ENCODE peak calls at places on chromosomes 12 and 14, in four cellular contexts. C is fibroblast of the aortic adventitia, B is IMR-90, S is dorsolateral prefrontal cortex. R is an unnamed sample.

GRCh38 chr14:61584258-61584657 is 111.1 kb upstream of the HIF1A start:
- DNase-seq in S (no peak), B (peak), C (peak), R (no peak)

GRCh38 chr14:50941151-50941550 is 3.1 kb downstream of the PYGL start:
- DNase-seq in S (no peak), C (no peak), B (peak), R (peak)

GRCh38 chr12:5969974-5970690 is 25.1 kb upstream of the ANO2 start:
- DNase-seq in B (no peak), S (no peak), C (no peak), R (no peak)

GRCh38 chr12:121766290-121767039 is 27.0 kb downstream of the RHOF start:
- DNase-seq in S (no peak), C (peak), B (peak), R (no peak)

GRCh38 chr12:75585309-75585708 is 73.9 kb upstream of the KRR1 start:
- DNase-seq in B (peak), S (no peak), C (peak), R (peak)

GRCh38 chr12:116927244-116927940 is 16.6 kb downstream of the FBXW8 start:
- DNase-seq in S (no peak), B (no peak), C (no peak), R (no peak)

GRCh38 chr14:50835280-50835679 is 4.3 kb upstream of the NIN start:
- DNase-seq in B (peak), S (no peak), C (peak), R (no peak)

GRCh38 chr14:69996197-69996596 is 117.0 kb downstream of the SMOC1 start:
- DNase-seq in S (no peak), B (peak), C (peak), R (no peak)

GRCh38 chr12:132904718-132905328 is 17.4 kb upstream of the CHFR start:
- DNase-seq in B (no peak), S (peak), C (no peak), R (no peak)

GRCh38 chr12:16573652-16574077 is 32.3 kb downstream of the LMO3 start:
- DNase-seq in S (no peak), B (peak), C (no peak), R (no peak)

GRCh38 chr12:41663487-41664258 is 475.6 kb downstream of the PDZRN4 start:
- DNase-seq in C (no peak), S (no peak), B (peak), R (no peak)

GRCh38 chr14:34713681-34714319 is 593 bp downstream of the CFL2 start:
- DNase-seq in B (peak), C (peak), S (no peak), R (no peak)

GRCh38 chr12:111767362-111768158 is 827 bp downstream of the ALDH2 start:
- DNase-seq in S (no peak), B (peak), C (peak), R (no peak)

GRCh38 chr12:67811437-67812361 is 163.2 kb downstream of the DYRK2 start:
- DNase-seq in S (no peak), B (peak), C (peak), R (peak)

GRCh38 chr12:29216266-29216665 is 67.2 kb downstream of the FAR2 start:
- DNase-seq in B (no peak), C (no peak), S (no peak), R (no peak)

GRCh38 chr12:111396726-111397445 is 8.8 kb upstream of the SH2B3 start:
- DNase-seq in B (peak), S (peak), C (peak), R (no peak)

GRCh38 chr14:50943943-50944646 is at the start of gene PYGL:
- DNase-seq in S (no peak), B (peak), C (peak), R (no peak)

GRCh38 chr14:34027990-34028490 is 77.2 kb upstream of the EGLN3 start:
- DNase-seq in S (no peak), C (no peak), B (no peak), R (no peak)

GRCh38 chr14:32230181-32230580 is 27.1 kb upstream of the RNU6-8 start:
- DNase-seq in S (no peak), B (peak), C (peak), R (no peak)

GRCh38 chr12:121391619-121392324 is 8.1 kb upstream of the RNF34 start:
- DNase-seq in S (no peak), B (peak), C (peak), R (peak)

GRCh38 chr14:68291820-68292219 is 472.2 kb downstream of the RAD51B start:
- DNase-seq in C (no peak), B (no peak), S (no peak), R (no peak)

DNA sequence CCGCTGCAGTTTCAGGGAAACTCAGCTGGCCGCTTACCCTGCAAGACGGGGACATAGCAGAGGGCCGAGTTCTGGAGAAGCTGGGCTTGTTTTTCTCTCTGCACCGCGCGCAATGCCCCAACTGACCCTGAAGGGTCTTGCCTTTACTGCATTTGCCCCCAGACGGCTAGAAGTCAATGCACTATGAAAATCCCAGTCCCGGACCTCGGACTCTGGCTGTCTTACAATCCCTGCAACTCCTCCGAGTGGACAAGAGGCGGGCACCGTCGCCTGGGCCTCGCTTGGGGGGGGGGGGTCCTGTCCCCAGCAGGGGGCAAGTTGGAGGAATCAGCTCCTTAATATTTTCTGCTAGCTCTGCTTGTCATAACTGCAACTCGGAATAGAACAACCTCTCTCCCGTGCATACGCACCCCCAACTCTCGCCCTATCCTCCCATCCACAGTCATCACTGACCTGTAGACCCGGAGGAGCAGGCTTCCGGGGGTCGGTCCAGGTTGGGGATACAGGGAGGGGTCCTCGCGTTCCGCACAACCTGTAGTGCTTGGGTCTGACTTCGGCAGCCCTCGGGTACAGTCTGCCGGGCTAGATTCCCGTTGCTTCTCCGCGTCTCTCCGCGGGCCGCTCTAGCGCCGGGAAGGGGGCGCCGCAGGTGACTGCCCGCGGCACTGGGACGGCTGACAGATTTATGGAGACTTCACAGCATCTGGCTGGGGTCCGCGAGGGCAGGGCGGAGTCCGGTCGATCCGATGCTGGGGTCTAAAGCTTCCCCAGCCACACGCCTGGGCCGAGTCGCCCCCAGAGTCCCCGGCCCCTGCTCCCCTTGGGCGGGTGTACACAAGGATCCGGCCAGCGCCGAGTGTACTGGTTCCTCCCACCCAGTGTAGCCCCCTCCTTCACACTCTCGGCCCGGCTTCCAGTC is 3.3 kb upstream of the PAX9 start:
- DNase-seq in B (no peak), C (no peak), S (no peak), R (no peak)
- H3K4me3 ChIP-seq in B (no peak), C (no peak), S (no peak), R (no peak)

GRCh38 chr14:91752956-91753355 is 21.1 kb upstream of the CATSPERB start:
- DNase-seq in C (no peak), S (no peak), B (no peak), R (no peak)

GRCh38 chr14:91754185-91754584 is 22.3 kb upstream of the CATSPERB start:
- DNase-seq in C (no peak), B (no peak), S (no peak), R (no peak)

GRCh38 chr14:91754819-91755218 is 22.9 kb upstream of the CATSPERB start:
- DNase-seq in C (no peak), S (no peak), B (no peak), R (no peak)

GRCh38 chr14:91751719-91752118 is 19.8 kb upstream of the CATSPERB start:
- DNase-seq in S (no peak), B (no peak), C (no peak), R (no peak)

GRCh38 chr14:91753501-91754128 is 21.7 kb upstream of the CATSPERB start:
- DNase-seq in S (no peak), C (no peak), B (no peak), R (no peak)
- TF ChIP-seq CTCF in S (no peak), C (no peak), B (no peak), R (no peak)

GRCh38 chr14:101359221-101360044 is 201.9 kb upstream of the DIO3 start:
- DNase-seq in C (no peak), B (no peak), S (no peak), R (no peak)
- H3K4me3 ChIP-seq in C (no peak), B (no peak), S (no peak), R (no peak)

DNA sequence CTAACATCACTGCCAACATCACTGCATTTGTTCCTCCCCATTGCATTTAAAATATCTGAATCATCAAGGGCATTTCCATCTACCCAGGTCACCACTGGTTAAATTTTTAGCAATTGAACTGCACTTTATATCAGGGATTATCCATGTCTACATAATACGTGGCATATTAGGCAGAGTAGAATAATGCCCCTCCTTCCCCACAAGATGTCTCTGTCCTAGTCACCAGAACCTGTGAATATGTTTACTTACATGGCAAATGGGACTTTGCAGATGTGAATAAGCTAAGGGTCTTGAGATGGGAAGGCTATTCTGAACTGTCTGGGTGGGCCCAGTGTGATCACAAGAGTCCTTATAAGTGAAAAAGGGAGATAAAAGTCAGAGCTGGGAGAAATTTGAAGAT is 181.7 kb upstream of the ARID2 start:
- DNase-seq in C (peak), S (no peak), B (peak), R (no peak)
- TF ChIP-seq CTCF in C (peak), S (no peak), B (peak), R (no peak)